ENCODE peak calls at places on chromosome 15, in seven cellular contexts. One of them, this sample, is unnamed.

GRCh38 chr15:89494941-89495637 is 1.3 kb downstream of the RHCG start:
- DNase-seq in BJ: no peak
- DNase-seq in memory B cell: no peak
- DNase-seq in MV-4-11: no peak
- DNase-seq in skeletal muscle cell: no peak
- DNase-seq in stimulated activated naive CD8-positive, alpha-beta T cell treated with anti-CD3 and anti-CD28 coated beads, Interleukin-15, Interleukin-2, amounts not matched to agents 100 U/mL and 50 U/mL, for 24 hours: peak
- DNase-seq in activated T-cell treated with anti-CD3 and anti-CD28 coated beads for 1 hour: no peak
- DNase-seq in this sample: no peak

GRCh38 chr15:72398189-72398588 is at the start of gene TMEM202:
- DNase-seq in BJ: no peak
- DNase-seq in memory B cell: no peak
- DNase-seq in MV-4-11: peak
- DNase-seq in skeletal muscle cell: no peak
- DNase-seq in stimulated activated naive CD8-positive, alpha-beta T cell treated with anti-CD3 and anti-CD28 coated beads, Interleukin-15, Interleukin-2, amounts not matched to agents 100 U/mL and 50 U/mL, for 24 hours: no peak
- DNase-seq in activated T-cell treated with anti-CD3 and anti-CD28 coated beads for 1 hour: no peak
- DNase-seq in this sample: no peak

GRCh38 chr15:71115567-71116351 is 488 bp downstream of the THSD4 start:
- DNase-seq in BJ: no peak
- DNase-seq in memory B cell: no peak
- DNase-seq in MV-4-11: peak
- DNase-seq in skeletal muscle cell: no peak
- DNase-seq in stimulated activated naive CD8-positive, alpha-beta T cell treated with anti-CD3 and anti-CD28 coated beads, Interleukin-15, Interleukin-2, amounts not matched to agents 100 U/mL and 50 U/mL, for 24 hours: peak
- DNase-seq in activated T-cell treated with anti-CD3 and anti-CD28 coated beads for 1 hour: no peak
- DNase-seq in this sample: no peak

GRCh38 chr15:82646250-82647044 is 716 bp downstream of the CPEB1 start:
- DNase-seq in BJ: no peak
- DNase-seq in memory B cell: no peak
- DNase-seq in MV-4-11: no peak
- DNase-seq in skeletal muscle cell: no peak
- DNase-seq in stimulated activated naive CD8-positive, alpha-beta T cell treated with anti-CD3 and anti-CD28 coated beads, Interleukin-15, Interleukin-2, amounts not matched to agents 100 U/mL and 50 U/mL, for 24 hours: peak
- DNase-seq in activated T-cell treated with anti-CD3 and anti-CD28 coated beads for 1 hour: no peak
- DNase-seq in this sample: no peak

GRCh38 chr15:78365931-78366330 is 25.8 kb downstream of the CRABP1 start:
- DNase-seq in BJ: no peak
- DNase-seq in memory B cell: no peak
- DNase-seq in MV-4-11: no peak
- DNase-seq in skeletal muscle cell: no peak
- DNase-seq in stimulated activated naive CD8-positive, alpha-beta T cell treated with anti-CD3 and anti-CD28 coated beads, Interleukin-15, Interleukin-2, amounts not matched to agents 100 U/mL and 50 U/mL, for 24 hours: no peak
- DNase-seq in activated T-cell treated with anti-CD3 and anti-CD28 coated beads for 1 hour: no peak
- DNase-seq in this sample: no peak

GRCh38 chr15:28918141-28918983 is 32.6 kb downstream of the APBA2 start:
- DNase-seq in BJ: no peak
- DNase-seq in memory B cell: no peak
- DNase-seq in MV-4-11: no peak
- DNase-seq in skeletal muscle cell: no peak
- DNase-seq in stimulated activated naive CD8-positive, alpha-beta T cell treated with anti-CD3 and anti-CD28 coated beads, Interleukin-15, Interleukin-2, amounts not matched to agents 100 U/mL and 50 U/mL, for 24 hours: peak
- DNase-seq in activated T-cell treated with anti-CD3 and anti-CD28 coated beads for 1 hour: no peak
- DNase-seq in this sample: no peak

GRCh38 chr15:99777144-99777543 is 43.9 kb upstream of the LYSMD4 start:
- DNase-seq in BJ: no peak
- DNase-seq in memory B cell: no peak
- DNase-seq in MV-4-11: no peak
- DNase-seq in skeletal muscle cell: no peak
- DNase-seq in stimulated activated naive CD8-positive, alpha-beta T cell treated with anti-CD3 and anti-CD28 coated beads, Interleukin-15, Interleukin-2, amounts not matched to agents 100 U/mL and 50 U/mL, for 24 hours: no peak
- DNase-seq in activated T-cell treated with anti-CD3 and anti-CD28 coated beads for 1 hour: no peak
- DNase-seq in this sample: no peak

GRCh38 chr15:63531586-63531985 is 27.2 kb downstream of the USP3 start:
- DNase-seq in BJ: no peak
- DNase-seq in memory B cell: no peak
- DNase-seq in MV-4-11: no peak
- DNase-seq in skeletal muscle cell: no peak
- DNase-seq in stimulated activated naive CD8-positive, alpha-beta T cell treated with anti-CD3 and anti-CD28 coated beads, Interleukin-15, Interleukin-2, amounts not matched to agents 100 U/mL and 50 U/mL, for 24 hours: no peak
- DNase-seq in activated T-cell treated with anti-CD3 and anti-CD28 coated beads for 1 hour: no peak
- DNase-seq in this sample: no peak

GRCh38 chr15:70722266-70723123 is 40.9 kb downstream of the UACA start:
- DNase-seq in BJ: no peak
- DNase-seq in memory B cell: peak
- DNase-seq in MV-4-11: peak
- DNase-seq in skeletal muscle cell: no peak
- DNase-seq in stimulated activated naive CD8-positive, alpha-beta T cell treated with anti-CD3 and anti-CD28 coated beads, Interleukin-15, Interleukin-2, amounts not matched to agents 100 U/mL and 50 U/mL, for 24 hours: no peak
- DNase-seq in activated T-cell treated with anti-CD3 and anti-CD28 coated beads for 1 hour: no peak
- DNase-seq in this sample: peak

GRCh38 chr15:76565366-76565765 is 228.8 kb downstream of the ISL2 start:
- DNase-seq in BJ: no peak
- DNase-seq in memory B cell: no peak
- DNase-seq in MV-4-11: no peak
- DNase-seq in skeletal muscle cell: no peak
- DNase-seq in stimulated activated naive CD8-positive, alpha-beta T cell treated with anti-CD3 and anti-CD28 coated beads, Interleukin-15, Interleukin-2, amounts not matched to agents 100 U/mL and 50 U/mL, for 24 hours: no peak
- DNase-seq in activated T-cell treated with anti-CD3 and anti-CD28 coated beads for 1 hour: no peak
- DNase-seq in this sample: no peak

GRCh38 chr15:34161329-34161953 is 48.5 kb downstream of the KATNBL1 start:
- DNase-seq in BJ: no peak
- DNase-seq in memory B cell: no peak
- DNase-seq in MV-4-11: peak
- DNase-seq in skeletal muscle cell: no peak
- DNase-seq in stimulated activated naive CD8-positive, alpha-beta T cell treated with anti-CD3 and anti-CD28 coated beads, Interleukin-15, Interleukin-2, amounts not matched to agents 100 U/mL and 50 U/mL, for 24 hours: no peak
- DNase-seq in activated T-cell treated with anti-CD3 and anti-CD28 coated beads for 1 hour: no peak
- DNase-seq in this sample: no peak

GRCh38 chr15:52683585-52683984 is 4.4 kb upstream of the ATOSA start:
- DNase-seq in BJ: no peak
- DNase-seq in memory B cell: peak
- DNase-seq in MV-4-11: no peak
- DNase-seq in skeletal muscle cell: no peak
- DNase-seq in stimulated activated naive CD8-positive, alpha-beta T cell treated with anti-CD3 and anti-CD28 coated beads, Interleukin-15, Interleukin-2, amounts not matched to agents 100 U/mL and 50 U/mL, for 24 hours: no peak
- DNase-seq in activated T-cell treated with anti-CD3 and anti-CD28 coated beads for 1 hour: no peak
- DNase-seq in this sample: no peak

GRCh38 chr15:41782486-41783271 is 8.4 kb downstream of the MAPKBP1 start:
- DNase-seq in BJ: no peak
- DNase-seq in memory B cell: no peak
- DNase-seq in MV-4-11: peak
- DNase-seq in skeletal muscle cell: no peak
- DNase-seq in stimulated activated naive CD8-positive, alpha-beta T cell treated with anti-CD3 and anti-CD28 coated beads, Interleukin-15, Interleukin-2, amounts not matched to agents 100 U/mL and 50 U/mL, for 24 hours: no peak
- DNase-seq in activated T-cell treated with anti-CD3 and anti-CD28 coated beads for 1 hour: no peak
- DNase-seq in this sample: no peak

GRCh38 chr15:67803996-67804843 is 21.1 kb upstream of the SKOR1 start:
- DNase-seq in BJ: no peak
- DNase-seq in memory B cell: no peak
- DNase-seq in MV-4-11: no peak
- DNase-seq in skeletal muscle cell: no peak
- DNase-seq in stimulated activated naive CD8-positive, alpha-beta T cell treated with anti-CD3 and anti-CD28 coated beads, Interleukin-15, Interleukin-2, amounts not matched to agents 100 U/mL and 50 U/mL, for 24 hours: no peak
- DNase-seq in activated T-cell treated with anti-CD3 and anti-CD28 coated beads for 1 hour: no peak
- DNase-seq in this sample: no peak

GRCh38 chr15:71746719-71747118 is 63.6 kb upstream of the NR2E3 start:
- DNase-seq in BJ: no peak
- DNase-seq in memory B cell: no peak
- DNase-seq in MV-4-11: no peak
- DNase-seq in skeletal muscle cell: no peak
- DNase-seq in stimulated activated naive CD8-positive, alpha-beta T cell treated with anti-CD3 and anti-CD28 coated beads, Interleukin-15, Interleukin-2, amounts not matched to agents 100 U/mL and 50 U/mL, for 24 hours: no peak
- DNase-seq in activated T-cell treated with anti-CD3 and anti-CD28 coated beads for 1 hour: no peak
- DNase-seq in this sample: no peak

GRCh38 chr15:27082019-27082418 is 111.0 kb downstream of the GABRG3 start:
- DNase-seq in BJ: no peak
- DNase-seq in memory B cell: no peak
- DNase-seq in MV-4-11: no peak
- DNase-seq in skeletal muscle cell: no peak
- DNase-seq in stimulated activated naive CD8-positive, alpha-beta T cell treated with anti-CD3 and anti-CD28 coated beads, Interleukin-15, Interleukin-2, amounts not matched to agents 100 U/mL and 50 U/mL, for 24 hours: no peak
- DNase-seq in activated T-cell treated with anti-CD3 and anti-CD28 coated beads for 1 hour: no peak
- DNase-seq in this sample: no peak

GRCh38 chr15:94081829-94082228 is 149.5 kb upstream of the MCTP2 start:
- DNase-seq in BJ: no peak
- DNase-seq in memory B cell: no peak
- DNase-seq in MV-4-11: no peak
- DNase-seq in skeletal muscle cell: no peak
- DNase-seq in stimulated activated naive CD8-positive, alpha-beta T cell treated with anti-CD3 and anti-CD28 coated beads, Interleukin-15, Interleukin-2, amounts not matched to agents 100 U/mL and 50 U/mL, for 24 hours: no peak
- DNase-seq in activated T-cell treated with anti-CD3 and anti-CD28 coated beads for 1 hour: no peak
- DNase-seq in this sample: no peak

GRCh38 chr15:23446215-23447106 is 582 bp downstream of the GOLGA6L2 start:
- DNase-seq in BJ: no peak
- DNase-seq in memory B cell: no peak
- DNase-seq in MV-4-11: peak
- DNase-seq in skeletal muscle cell: no peak
- DNase-seq in stimulated activated naive CD8-positive, alpha-beta T cell treated with anti-CD3 and anti-CD28 coated beads, Interleukin-15, Interleukin-2, amounts not matched to agents 100 U/mL and 50 U/mL, for 24 hours: no peak
- DNase-seq in activated T-cell treated with anti-CD3 and anti-CD28 coated beads for 1 hour: no peak
- DNase-seq in this sample: no peak

GRCh38 chr15:65730560-65731172 is 61.4 kb downstream of the DENND4A start:
- DNase-seq in BJ: no peak
- DNase-seq in memory B cell: no peak
- DNase-seq in MV-4-11: peak
- DNase-seq in skeletal muscle cell: peak
- DNase-seq in stimulated activated naive CD8-positive, alpha-beta T cell treated with anti-CD3 and anti-CD28 coated beads, Interleukin-15, Interleukin-2, amounts not matched to agents 100 U/mL and 50 U/mL, for 24 hours: no peak
- DNase-seq in activated T-cell treated with anti-CD3 and anti-CD28 coated beads for 1 hour: no peak
- DNase-seq in this sample: no peak

GRCh38 chr15:26974120-26974780 is 3.3 kb downstream of the GABRG3 start:
- DNase-seq in BJ: no peak
- DNase-seq in memory B cell: no peak
- DNase-seq in MV-4-11: peak
- DNase-seq in skeletal muscle cell: peak
- DNase-seq in stimulated activated naive CD8-positive, alpha-beta T cell treated with anti-CD3 and anti-CD28 coated beads, Interleukin-15, Interleukin-2, amounts not matched to agents 100 U/mL and 50 U/mL, for 24 hours: no peak
- DNase-seq in activated T-cell treated with anti-CD3 and anti-CD28 coated beads for 1 hour: no peak
- DNase-seq in this sample: no peak

GRCh38 chr15:44738340-44738984 is 2.1 kb downstream of the TRIM69 start:
- DNase-seq in BJ: peak
- DNase-seq in memory B cell: peak
- DNase-seq in MV-4-11: peak
- DNase-seq in skeletal muscle cell: no peak
- DNase-seq in stimulated activated naive CD8-positive, alpha-beta T cell treated with anti-CD3 and anti-CD28 coated beads, Interleukin-15, Interleukin-2, amounts not matched to agents 100 U/mL and 50 U/mL, for 24 hours: no peak
- DNase-seq in activated T-cell treated with anti-CD3 and anti-CD28 coated beads for 1 hour: no peak
- DNase-seq in this sample: no peak

GRCh38 chr15:63461230-63461629 is 43.2 kb upstream of the USP3 start:
- DNase-seq in BJ: no peak
- DNase-seq in memory B cell: no peak
- DNase-seq in MV-4-11: no peak
- DNase-seq in skeletal muscle cell: no peak
- DNase-seq in stimulated activated naive CD8-positive, alpha-beta T cell treated with anti-CD3 and anti-CD28 coated beads, Interleukin-15, Interleukin-2, amounts not matched to agents 100 U/mL and 50 U/mL, for 24 hours: no peak
- DNase-seq in activated T-cell treated with anti-CD3 and anti-CD28 coated beads for 1 hour: no peak
- DNase-seq in this sample: no peak

GRCh38 chr15:67501177-67501835 is 19.6 kb upstream of the C15orf61 start:
- DNase-seq in BJ: no peak
- DNase-seq in memory B cell: no peak
- DNase-seq in MV-4-11: peak
- DNase-seq in skeletal muscle cell: no peak
- DNase-seq in stimulated activated naive CD8-positive, alpha-beta T cell treated with anti-CD3 and anti-CD28 coated beads, Interleukin-15, Interleukin-2, amounts not matched to agents 100 U/mL and 50 U/mL, for 24 hours: no peak
- DNase-seq in activated T-cell treated with anti-CD3 and anti-CD28 coated beads for 1 hour: no peak
- DNase-seq in this sample: no peak

GRCh38 chr15:43370310-43370974 is 401 bp downstream of the ZSCAN29 start:
- DNase-seq in BJ: no peak
- DNase-seq in memory B cell: no peak
- DNase-seq in MV-4-11: no peak
- DNase-seq in skeletal muscle cell: no peak
- DNase-seq in stimulated activated naive CD8-positive, alpha-beta T cell treated with anti-CD3 and anti-CD28 coated beads, Interleukin-15, Interleukin-2, amounts not matched to agents 100 U/mL and 50 U/mL, for 24 hours: peak
- DNase-seq in activated T-cell treated with anti-CD3 and anti-CD28 coated beads for 1 hour: no peak
- DNase-seq in this sample: no peak

GRCh38 chr15:55823191-55823670 is 80.3 kb upstream of the PRTG start:
- DNase-seq in BJ: peak
- DNase-seq in memory B cell: no peak
- DNase-seq in MV-4-11: peak
- DNase-seq in skeletal muscle cell: peak
- DNase-seq in stimulated activated naive CD8-positive, alpha-beta T cell treated with anti-CD3 and anti-CD28 coated beads, Interleukin-15, Interleukin-2, amounts not matched to agents 100 U/mL and 50 U/mL, for 24 hours: no peak
- DNase-seq in activated T-cell treated with anti-CD3 and anti-CD28 coated beads for 1 hour: no peak
- DNase-seq in this sample: no peak

GRCh38 chr15:81740402-81740801 is 305.4 kb downstream of the MEX3B start:
- DNase-seq in BJ: no peak
- DNase-seq in memory B cell: no peak
- DNase-seq in MV-4-11: no peak
- DNase-seq in skeletal muscle cell: no peak
- DNase-seq in stimulated activated naive CD8-positive, alpha-beta T cell treated with anti-CD3 and anti-CD28 coated beads, Interleukin-15, Interleukin-2, amounts not matched to agents 100 U/mL and 50 U/mL, for 24 hours: no peak
- DNase-seq in activated T-cell treated with anti-CD3 and anti-CD28 coated beads for 1 hour: no peak
- DNase-seq in this sample: no peak

GRCh38 chr15:57720861-57721260 is 14.3 kb downstream of the POLR2M start:
- DNase-seq in BJ: no peak
- DNase-seq in memory B cell: no peak
- DNase-seq in MV-4-11: no peak
- DNase-seq in skeletal muscle cell: no peak
- DNase-seq in stimulated activated naive CD8-positive, alpha-beta T cell treated with anti-CD3 and anti-CD28 coated beads, Interleukin-15, Interleukin-2, amounts not matched to agents 100 U/mL and 50 U/mL, for 24 hours: no peak
- DNase-seq in activated T-cell treated with anti-CD3 and anti-CD28 coated beads for 1 hour: no peak
- DNase-seq in this sample: no peak

GRCh38 chr15:52653451-52653964 is 25.7 kb downstream of the ATOSA start:
- DNase-seq in BJ: no peak
- DNase-seq in memory B cell: no peak
- DNase-seq in MV-4-11: no peak
- DNase-seq in skeletal muscle cell: peak
- DNase-seq in stimulated activated naive CD8-positive, alpha-beta T cell treated with anti-CD3 and anti-CD28 coated beads, Interleukin-15, Interleukin-2, amounts not matched to agents 100 U/mL and 50 U/mL, for 24 hours: no peak
- DNase-seq in activated T-cell treated with anti-CD3 and anti-CD28 coated beads for 1 hour: no peak
- DNase-seq in this sample: no peak

GRCh38 chr15:100899601-100900000 is 19.6 kb upstream of the LRRK1 start:
- DNase-seq in BJ: no peak
- DNase-seq in memory B cell: no peak
- DNase-seq in MV-4-11: no peak
- DNase-seq in skeletal muscle cell: no peak
- DNase-seq in stimulated activated naive CD8-positive, alpha-beta T cell treated with anti-CD3 and anti-CD28 coated beads, Interleukin-15, Interleukin-2, amounts not matched to agents 100 U/mL and 50 U/mL, for 24 hours: no peak
- DNase-seq in activated T-cell treated with anti-CD3 and anti-CD28 coated beads for 1 hour: no peak
- DNase-seq in this sample: no peak

GRCh38 chr15:95132774-95133173 is 901.4 kb downstream of the MCTP2 start:
- DNase-seq in BJ: peak
- DNase-seq in memory B cell: no peak
- DNase-seq in MV-4-11: no peak
- DNase-seq in skeletal muscle cell: peak
- DNase-seq in stimulated activated naive CD8-positive, alpha-beta T cell treated with anti-CD3 and anti-CD28 coated beads, Interleukin-15, Interleukin-2, amounts not matched to agents 100 U/mL and 50 U/mL, for 24 hours: no peak
- DNase-seq in activated T-cell treated with anti-CD3 and anti-CD28 coated beads for 1 hour: no peak
- DNase-seq in this sample: no peak

GRCh38 chr15:35000511-35000910 is 12.4 kb upstream of the ZNF770 start:
- DNase-seq in BJ: peak
- DNase-seq in memory B cell: no peak
- DNase-seq in MV-4-11: no peak
- DNase-seq in skeletal muscle cell: peak
- DNase-seq in stimulated activated naive CD8-positive, alpha-beta T cell treated with anti-CD3 and anti-CD28 coated beads, Interleukin-15, Interleukin-2, amounts not matched to agents 100 U/mL and 50 U/mL, for 24 hours: no peak
- DNase-seq in activated T-cell treated with anti-CD3 and anti-CD28 coated beads for 1 hour: no peak
- DNase-seq in this sample: no peak

This sample was measured in GM18507.